ENCODE peak calls at places on chromosome 6, in seven cellular contexts. H is amniotic stem cell; K is NCI-H1930; V is activated CD4-positive, alpha-beta T cell treated with anti-CD3 and anti-CD28 coated beads for 1 hour; Y is Caco-2; S is cardiac muscle cell; F is kidney. C is an unnamed sample.

GRCh38 chr6:16760536-16761468 is at the start of gene ATXN1:
- DNase-seq in H (no peak), S (peak; percentile 71), K (peak; percentile 47), V (peak; percentile 37), Y (peak; percentile 55), F (no peak), C (peak; percentile 92)

GRCh38 chr6:56683882-56684281 is 41.2 kb upstream of the DST start:
- DNase-seq in Y (no peak), H (peak; percentile 75), K (no peak), S (no peak), V (no peak), F (no peak), C (no peak)

GRCh38 chr6:139641412-139641811 is 267.0 kb upstream of the CITED2 start:
- DNase-seq in H (no peak), F (no peak), K (no peak), Y (no peak), V (no peak), S (no peak), C (no peak)

GRCh38 chr6:160217073-160217472 is 41.5 kb downstream of the SLC22A2 start:
- DNase-seq in S (no peak), H (no peak), K (no peak), F (no peak), Y (no peak), V (no peak), C (no peak)

GRCh38 chr6:70998148-70998547 is 41.3 kb upstream of the B3GAT2 start:
- DNase-seq in V (no peak), K (no peak), H (no peak), Y (no peak), F (no peak), S (no peak), C (no peak)

GRCh38 chr6:12748815-12749521 is 32.4 kb downstream of the PHACTR1 start:
- DNase-seq in V (no peak), K (peak; percentile 13), F (peak; percentile 63), H (no peak), Y (no peak), S (no peak), C (no peak)

GRCh38 chr6:152309648-152310047 is 327.5 kb downstream of the SYNE1 start:
- DNase-seq in F (peak; percentile 76), S (no peak), K (no peak), H (no peak), Y (no peak), V (peak; percentile 53), C (peak; percentile 88)

GRCh38 chr6:38639498-38640215 is at the start of gene BTBD9:
- DNase-seq in H (peak; percentile 85), Y (peak; percentile 71), F (peak; percentile 93), S (peak; percentile 92), V (peak; percentile 76), K (peak; percentile 83), C (peak; percentile 97)

GRCh38 chr6:160015778-160016684 is 47.1 kb downstream of the IGF2R start:
- DNase-seq in H (no peak), Y (no peak), K (no peak), V (no peak), S (no peak), F (no peak), C (no peak)

GRCh38 chr6:90406142-90406794 is 109.6 kb upstream of the BACH2 start:
- DNase-seq in F (no peak), Y (no peak), V (no peak), S (no peak), H (no peak), K (no peak), C (no peak)

GRCh38 chr6:131954775-131955107 is 3.6 kb upstream of the CCN2 start:
- DNase-seq in V (no peak), K (no peak), F (no peak), H (peak; percentile 88), Y (peak; percentile 27), S (peak; percentile 75), C (no peak)

GRCh38 chr6:7463785-7464184 is 74.2 kb downstream of the RIOK1 start:
- DNase-seq in V (no peak), Y (peak; percentile 92), F (no peak), S (peak; percentile 58), K (no peak), H (no peak), C (no peak)

GRCh38 chr6:7730852-7731251 is 5.0 kb downstream of the BMP6 start:
- DNase-seq in V (no peak), K (no peak), S (no peak), Y (no peak), F (peak; percentile 79), H (peak; percentile 53), C (no peak)

GRCh38 chr6:39239527-39240154 is 10.4 kb upstream of the KCNK5 start:
- DNase-seq in K (no peak), H (no peak), Y (no peak), S (no peak), F (no peak), V (no peak), C (peak; percentile 39)

GRCh38 chr6:87830834-87831374 is 128.9 kb upstream of the AKIRIN2 start:
- DNase-seq in K (no peak), Y (no peak), V (no peak), S (no peak), H (no peak), F (no peak), C (no peak)

GRCh38 chr6:165931675-165932074 is 236.0 kb downstream of the TBXT start:
- DNase-seq in H (no peak), F (no peak), S (peak; percentile 1), V (no peak), Y (no peak), K (no peak), C (no peak)

GRCh38 chr6:110315856-110316398 is 42.2 kb downstream of the METTL24 start:
- DNase-seq in H (no peak), Y (peak; percentile 75), F (no peak), V (no peak), K (no peak), S (no peak), C (no peak)

GRCh38 chr6:112237644-112238043 is 16.7 kb downstream of the LAMA4 start:
- DNase-seq in Y (no peak), K (no peak), F (no peak), S (no peak), V (no peak), H (no peak), C (no peak)

GRCh38 chr6:118894425-118895240 is 681 bp downstream of the ASF1A start:
- DNase-seq in Y (peak; percentile 48), F (peak; percentile 93), H (no peak), K (peak; percentile 50), V (peak; percentile 45), S (peak; percentile 79), C (peak; percentile 94)

GRCh38 chr6:109428889-109429477 is 11.4 kb downstream of the PPIL6 start:
- DNase-seq in K (no peak), F (no peak), H (no peak), S (no peak), Y (no peak), V (no peak), C (no peak)

GRCh38 chr6:109008951-109009760 is 85.5 kb downstream of the SESN1 start:
- DNase-seq in S (peak; percentile 96), F (peak; percentile 98), H (peak; percentile 79), K (peak; percentile 84), Y (peak; percentile 88), V (peak; percentile 85), C (peak; percentile 99)

GRCh38 chr6:35142578-35142977 is 1.4 kb upstream of the TCP11 start:
- DNase-seq in K (no peak), V (no peak), Y (no peak), S (no peak), F (no peak), H (no peak), C (no peak)

GRCh38 chr6:24357336-24358218 is at the start of gene DCDC2:
- DNase-seq in K (no peak), H (no peak), F (peak; percentile 96), S (peak; percentile 9), Y (peak; percentile 98), V (no peak), C (peak; percentile 78)

GRCh38 chr6:10205120-10205519 is 209.8 kb downstream of the TFAP2A start:
- DNase-seq in S (no peak), Y (no peak), V (no peak), F (no peak), K (no peak), H (no peak), C (no peak)

C was measured in spleen.